ENCODE peak calls at places on chromosome 3, in six cellular contexts. O is H9, N is mesendoderm, M is H1, J is neuronal stem cell, P is trophoblast cell. Y is an unnamed sample.

GRCh38 chr3:187967982-187968381 is 186.0 kb upstream of the LPP start:
- DNase-seq in J (no peak), M (no peak), O (no peak), P (peak), N (no peak), Y (peak)

GRCh38 chr3:52873433-52874159 is 23.8 kb downstream of the STIMATE start:
- DNase-seq in N (peak), M (no peak), P (no peak), J (no peak), O (no peak), Y (peak)

GRCh38 chr3:8649757-8650156 is 5.2 kb upstream of the SSUH2 start:
- DNase-seq in P (no peak), M (no peak), J (no peak), O (no peak), N (no peak), Y (no peak)

GRCh38 chr3:47476330-47476626 is 537 bp upstream of the SCAP start:
- DNase-seq in N (no peak), J (no peak), P (no peak), M (no peak), O (no peak), Y (no peak)

GRCh38 chr3:171556574-171557145 is 96.5 kb upstream of the TNIK start:
- DNase-seq in N (peak), P (no peak), M (no peak), O (no peak), J (no peak), Y (peak)

GRCh38 chr3:49248828-49249227 is 28.2 kb downstream of the C3orf62 start:
- DNase-seq in M (no peak), O (no peak), P (peak), N (no peak), J (no peak), Y (peak)

GRCh38 chr3:132788299-132788698 is 66.1 kb upstream of the NPHP3 start:
- DNase-seq in N (no peak), O (no peak), M (no peak), P (no peak), J (no peak), Y (peak)

GRCh38 chr3:169147246-169148008 is 516.1 kb downstream of the MECOM start:
- DNase-seq in N (peak), P (peak), O (peak), M (peak), J (peak), Y (peak)

GRCh38 chr3:19632099-19633074 is 301.6 kb downstream of the EFHB start:
- DNase-seq in O (no peak), M (no peak), P (no peak), N (peak), J (no peak), Y (no peak)
- H2BK5ac ChIP-seq in O (no peak), M (no peak), P (no peak), N (no peak), J (no peak), Y (no peak)

GRCh38 chr3:197858133-197858532 is 67.1 kb downstream of the LRCH3 start:
- DNase-seq in O (no peak), P (no peak), M (no peak), J (no peak), N (no peak), Y (no peak)

GRCh38 chr3:197858598-197858997 is 67.5 kb downstream of the LRCH3 start:
- DNase-seq in J (no peak), O (peak), M (no peak), P (no peak), N (peak), Y (no peak)

GRCh38 chr3:197854596-197855343 is 63.7 kb downstream of the LRCH3 start:
- DNase-seq in N (peak), M (no peak), P (peak), O (peak), J (no peak), Y (peak)

DNA sequence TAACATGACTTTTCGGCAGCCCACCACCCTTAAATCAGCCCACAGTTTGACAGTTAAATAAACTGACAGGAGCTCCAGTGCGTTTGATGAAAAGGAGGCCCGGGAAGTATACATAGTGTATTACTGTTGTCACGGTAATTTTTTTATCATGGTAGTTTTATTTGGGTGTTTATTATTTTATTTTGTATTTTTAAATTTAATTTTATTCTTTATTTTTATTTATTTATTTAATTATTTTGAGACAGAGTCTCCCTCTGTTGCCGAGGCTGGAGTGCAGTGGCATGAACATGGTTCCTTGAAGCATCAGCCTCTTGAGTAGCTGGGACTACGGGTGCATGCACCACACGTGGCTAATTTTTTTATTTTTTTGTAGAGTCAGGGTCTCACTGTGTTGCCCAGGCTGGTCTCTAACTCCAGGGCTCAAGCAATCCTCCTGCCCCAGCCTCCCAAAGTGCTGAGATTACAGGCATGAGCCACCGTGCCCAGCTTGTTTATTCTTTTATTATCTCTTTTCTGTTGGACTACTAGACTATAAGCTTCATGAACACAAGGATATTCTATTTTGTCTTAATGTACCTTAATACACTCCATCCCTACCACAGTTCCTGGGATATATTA is 65.3 kb downstream of the LRCH3 start:
- DNase-seq in N (no peak), J (no peak), P (no peak), M (no peak), O (no peak), Y (no peak)
- H2BK5ac ChIP-seq in N (no peak), J (no peak), P (no peak), M (no peak), O (no peak), Y (peak)

GRCh38 chr3:11373645-11374044 is 101.4 kb downstream of the ATG7 start:
- DNase-seq in N (no peak), P (no peak), M (no peak), J (no peak), O (no peak), Y (no peak)

GRCh38 chr3:11377726-11378125 is 105.5 kb downstream of the ATG7 start:
- DNase-seq in P (peak), N (no peak), J (no peak), O (no peak), M (no peak), Y (no peak)

GRCh38 chr3:11373235-11373634 is 101.0 kb downstream of the ATG7 start:
- DNase-seq in O (no peak), J (no peak), N (no peak), M (no peak), P (no peak), Y (no peak)

GRCh38 chr3:11371758-11372157 is 99.6 kb downstream of the ATG7 start:
- DNase-seq in O (no peak), M (no peak), N (no peak), J (no peak), P (no peak), Y (no peak)

GRCh38 chr3:11375333-11376076 is 103.3 kb downstream of the ATG7 start:
- DNase-seq in P (no peak), O (no peak), J (no peak), N (no peak), M (no peak), Y (no peak)
- H2BK5ac ChIP-seq in P (no peak), O (no peak), J (no peak), N (no peak), M (no peak), Y (no peak)

GRCh38 chr3:87250009-87250408 is 22.9 kb downstream of the CHMP2B start:
- DNase-seq in M (no peak), N (no peak), O (no peak), P (no peak), J (no peak), Y (no peak)

GRCh38 chr3:87247086-87247781 is 20.1 kb downstream of the CHMP2B start:
- DNase-seq in P (no peak), J (no peak), N (no peak), O (no peak), M (no peak), Y (no peak)

GRCh38 chr3:87248831-87249230 is 21.7 kb downstream of the CHMP2B start:
- DNase-seq in P (no peak), N (no peak), J (no peak), M (no peak), O (no peak), Y (no peak)

DNA sequence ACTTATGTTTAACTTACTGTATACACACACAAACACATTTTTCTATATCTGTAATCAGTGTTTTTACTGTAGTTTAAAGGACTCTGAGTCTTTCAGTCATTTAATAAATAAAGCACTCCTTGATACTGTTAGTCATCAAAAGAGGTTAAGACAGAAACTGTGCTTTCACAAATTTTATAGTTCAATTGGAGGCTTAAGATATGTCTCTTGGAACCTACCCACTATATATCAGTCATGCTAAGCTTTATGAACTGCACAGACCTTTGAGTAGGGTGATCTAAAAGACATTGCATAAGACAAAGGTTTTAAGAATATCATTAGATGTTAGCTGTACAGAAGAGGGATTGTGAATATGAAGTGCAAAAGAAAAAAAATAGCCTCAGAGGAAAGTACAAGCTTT is 19.6 kb downstream of the CHMP2B start:
- DNase-seq in N (no peak), P (no peak), J (no peak), O (no peak), M (no peak), Y (no peak)
- H2BK5ac ChIP-seq in N (no peak), P (no peak), J (no peak), O (no peak), M (no peak), Y (no peak)

DNA sequence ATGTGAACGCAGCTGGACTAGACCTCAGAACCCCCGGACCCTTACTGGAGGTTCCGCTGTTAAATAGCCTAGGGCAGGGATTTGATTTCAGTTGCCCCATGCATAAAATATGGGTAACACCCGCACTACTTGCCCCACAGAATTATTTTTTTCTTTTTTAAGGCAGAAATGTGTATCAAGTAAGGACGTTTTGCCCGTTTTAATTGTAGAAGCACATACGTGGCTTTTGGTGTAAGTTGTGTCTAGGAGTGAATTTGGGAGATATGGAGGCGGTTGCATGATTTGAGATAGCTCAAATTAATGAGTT is 618 bp upstream of the LRRC58 start:
- DNase-seq in O (no peak), M (no peak), P (no peak), J (no peak), N (no peak), Y (no peak)
- H2BK5ac ChIP-seq in O (no peak), M (no peak), P (no peak), J (no peak), N (no peak), Y (peak)

GRCh38 chr3:123679712-123680386 is 95.0 kb upstream of the HACD2 start:
- DNase-seq in J (no peak), O (no peak), M (no peak), N (no peak), P (no peak), Y (no peak)

GRCh38 chr3:123672429-123673146 is 87.7 kb upstream of the HACD2 start:
- DNase-seq in P (no peak), M (no peak), O (no peak), J (no peak), N (no peak), Y (no peak)

GRCh38 chr3:123683755-123684154 is 98.9 kb upstream of the HACD2 start:
- DNase-seq in O (no peak), J (no peak), P (no peak), N (no peak), M (no peak), Y (no peak)

GRCh38 chr3:123683146-123683545 is 98.3 kb upstream of the HACD2 start:
- DNase-seq in P (no peak), N (no peak), M (no peak), J (no peak), O (no peak), Y (no peak)

DNA sequence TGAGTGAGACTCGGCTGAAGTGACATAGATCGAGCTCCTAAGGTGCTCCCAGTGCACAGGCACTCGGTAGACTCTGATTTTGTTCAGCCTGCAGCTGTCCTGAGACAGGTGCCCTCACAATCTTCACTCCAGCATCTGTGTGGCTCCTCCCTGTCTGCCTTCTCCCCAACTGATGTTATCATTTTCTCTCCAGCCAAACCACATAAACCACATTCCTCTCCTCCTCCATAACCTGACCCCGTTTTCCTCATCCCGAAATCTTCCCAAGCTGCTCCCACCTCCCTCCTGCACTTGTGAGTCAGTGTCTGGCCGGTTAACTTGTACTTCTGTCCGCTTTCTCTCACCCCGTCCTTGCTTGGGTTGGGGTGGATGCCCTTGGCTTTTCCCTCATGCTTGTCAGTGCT is 93.3 kb upstream of the HACD2 start:
- DNase-seq in M (no peak), P (no peak), O (no peak), J (no peak), N (no peak), Y (peak)
- H2BK5ac ChIP-seq in M (no peak), P (no peak), O (no peak), J (no peak), N (no peak), Y (no peak)